ENCODE peak calls at places on chromosomes 11 and 22, in six cellular contexts. One of them, this sample, is unnamed.
A peak's percentile ranks its signal among the peaks of the same experiment; 100 is the strongest.

GRCh38 chr11:32809313-32809712 is 14.9 kb upstream of the CCDC73 start:
- DNase-seq in prostate gland: peak; percentile 73
- DNase-seq in breast epithelium: no peak
- DNase-seq in endothelial cell of umbilical vein: peak; percentile 80
- DNase-seq in suprapubic skin: no peak
- DNase-seq in HCT116: peak; percentile 60
- DNase-seq in this sample: no peak

GRCh38 chr22:49820984-49821383 is 6.7 kb downstream of the BRD1 start:
- DNase-seq in prostate gland: no peak
- DNase-seq in breast epithelium: no peak
- DNase-seq in endothelial cell of umbilical vein: no peak
- DNase-seq in suprapubic skin: no peak
- DNase-seq in HCT116: no peak
- DNase-seq in this sample: no peak

GRCh38 chr11:86129775-86130540 is 61.1 kb upstream of the PICALM start:
- DNase-seq in prostate gland: no peak
- DNase-seq in breast epithelium: no peak
- DNase-seq in endothelial cell of umbilical vein: no peak
- DNase-seq in suprapubic skin: no peak
- DNase-seq in HCT116: no peak
- DNase-seq in this sample: no peak

GRCh38 chr22:23212061-23213030 is 32.0 kb downstream of the BCR start:
- DNase-seq in prostate gland: no peak
- DNase-seq in breast epithelium: no peak
- DNase-seq in endothelial cell of umbilical vein: no peak
- DNase-seq in suprapubic skin: no peak
- DNase-seq in HCT116: no peak
- DNase-seq in this sample: no peak

GRCh38 chr11:10298342-10298741 is 4.3 kb upstream of the SBF2 start:
- DNase-seq in prostate gland: no peak
- DNase-seq in breast epithelium: no peak
- DNase-seq in endothelial cell of umbilical vein: no peak
- DNase-seq in suprapubic skin: no peak
- DNase-seq in HCT116: no peak
- DNase-seq in this sample: no peak

GRCh38 chr11:32029721-32030120 is 61.2 kb upstream of the RCN1 start:
- DNase-seq in prostate gland: no peak
- DNase-seq in breast epithelium: no peak
- DNase-seq in endothelial cell of umbilical vein: no peak
- DNase-seq in suprapubic skin: no peak
- DNase-seq in HCT116: no peak
- DNase-seq in this sample: no peak

GRCh38 chr11:45798793-45799441 is 6.0 kb upstream of the SLC35C1 start:
- DNase-seq in prostate gland: peak; percentile 44
- DNase-seq in breast epithelium: no peak
- DNase-seq in endothelial cell of umbilical vein: no peak
- DNase-seq in suprapubic skin: peak; percentile 66
- DNase-seq in HCT116: no peak
- DNase-seq in this sample: no peak

GRCh38 chr11:62124186-62125113 is 639 bp downstream of the INCENP start:
- DNase-seq in prostate gland: peak; percentile 14
- DNase-seq in breast epithelium: no peak
- DNase-seq in endothelial cell of umbilical vein: peak; percentile 43
- DNase-seq in suprapubic skin: no peak
- DNase-seq in HCT116: no peak
- DNase-seq in this sample: no peak

DNA sequence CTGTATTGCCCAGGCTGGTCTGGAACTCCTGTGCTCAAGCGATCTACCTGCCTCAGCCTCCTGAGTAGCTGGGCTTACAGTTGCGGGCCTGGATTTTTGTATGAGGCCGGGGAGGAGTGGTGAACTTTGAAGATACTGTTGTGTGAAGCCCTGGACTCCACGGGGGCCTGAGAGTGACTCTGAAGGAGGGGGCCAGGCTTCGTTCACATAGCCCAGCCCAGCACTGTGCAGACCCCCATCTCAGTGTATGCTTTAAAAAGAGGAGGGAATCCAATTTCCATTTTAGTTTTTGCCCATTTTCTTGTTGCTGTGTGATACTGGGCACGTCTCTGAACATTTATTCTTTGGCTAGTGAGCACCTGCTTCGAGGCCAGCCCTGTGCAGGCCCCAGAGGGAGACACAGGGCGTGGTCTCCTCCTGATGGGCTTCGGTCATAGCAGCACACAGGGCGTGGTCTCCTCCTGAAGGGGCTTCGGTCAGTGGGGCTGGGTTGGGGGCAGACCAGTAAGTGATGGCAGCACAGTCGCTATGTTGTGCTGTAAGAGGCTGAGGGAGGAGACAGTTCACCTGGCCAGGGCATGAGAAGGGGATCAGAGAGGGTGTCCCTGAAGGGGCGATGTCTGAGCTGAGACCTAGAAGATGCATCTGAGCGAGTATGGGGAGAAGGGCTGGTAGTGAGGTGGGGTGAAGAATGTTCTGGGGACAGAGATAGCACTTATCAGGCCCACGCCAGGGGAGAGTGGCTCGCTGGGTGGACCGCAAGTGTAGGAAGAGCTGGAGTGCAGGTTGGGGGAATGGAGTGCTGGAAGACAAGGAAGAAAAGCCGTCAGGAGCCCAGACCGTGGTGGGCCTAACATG is 14.0 kb downstream of the SAMM50 start:
- DNase-seq in prostate gland: no peak
- DNase-seq in breast epithelium: no peak
- DNase-seq in endothelial cell of umbilical vein: no peak
- DNase-seq in suprapubic skin: peak; percentile 45
- DNase-seq in HCT116: no peak
- DNase-seq in this sample: no peak
- TF ChIP-seq POLR2A in prostate gland: no peak
- TF ChIP-seq POLR2A in breast epithelium: no peak
- TF ChIP-seq POLR2A in endothelial cell of umbilical vein: no peak
- TF ChIP-seq POLR2A in suprapubic skin: no peak
- TF ChIP-seq POLR2A in HCT116: no peak
- TF ChIP-seq POLR2A in this sample: no peak

GRCh38 chr22:40320687-40321086 is 25.6 kb upstream of the ADSL start:
- DNase-seq in prostate gland: no peak
- DNase-seq in breast epithelium: no peak
- DNase-seq in endothelial cell of umbilical vein: no peak
- DNase-seq in suprapubic skin: no peak
- DNase-seq in HCT116: no peak
- DNase-seq in this sample: no peak

GRCh38 chr22:40322818-40323447 is 23.4 kb upstream of the ADSL start:
- DNase-seq in prostate gland: no peak
- DNase-seq in breast epithelium: no peak
- DNase-seq in endothelial cell of umbilical vein: no peak
- DNase-seq in suprapubic skin: no peak
- DNase-seq in HCT116: no peak
- DNase-seq in this sample: no peak

GRCh38 chr22:40323681-40324083 is 22.6 kb upstream of the ADSL start:
- DNase-seq in prostate gland: no peak
- DNase-seq in breast epithelium: no peak
- DNase-seq in endothelial cell of umbilical vein: no peak
- DNase-seq in suprapubic skin: no peak
- DNase-seq in HCT116: no peak
- DNase-seq in this sample: no peak

GRCh38 chr22:40324468-40325305 is 21.6 kb upstream of the ADSL start:
- DNase-seq in prostate gland: no peak
- DNase-seq in breast epithelium: no peak
- DNase-seq in endothelial cell of umbilical vein: no peak
- DNase-seq in suprapubic skin: no peak
- DNase-seq in HCT116: no peak
- DNase-seq in this sample: no peak

DNA sequence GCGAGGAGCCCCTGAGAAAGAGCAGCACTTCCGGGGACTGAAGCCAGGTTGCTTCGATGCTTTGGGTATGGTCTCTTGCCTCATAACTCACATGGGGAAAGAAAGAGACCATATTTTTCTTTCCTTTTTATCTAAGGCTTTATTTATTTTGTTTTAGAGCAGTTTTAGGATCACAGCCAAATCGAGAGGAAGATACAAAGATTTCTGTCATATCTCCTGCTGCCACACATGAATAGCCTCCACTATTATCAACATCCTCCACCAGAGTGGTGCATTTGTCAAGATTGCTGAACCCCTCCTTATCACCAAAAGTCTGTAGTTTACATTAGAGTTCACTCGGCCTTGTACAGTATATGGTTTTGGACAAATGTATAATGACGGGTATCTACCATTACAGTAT is 24.2 kb upstream of the ADSL start:
- DNase-seq in prostate gland: no peak
- DNase-seq in breast epithelium: no peak
- DNase-seq in endothelial cell of umbilical vein: no peak
- DNase-seq in suprapubic skin: no peak
- DNase-seq in HCT116: no peak
- DNase-seq in this sample: no peak
- TF ChIP-seq POLR2AphosphoS5 in prostate gland: no peak
- TF ChIP-seq POLR2AphosphoS5 in breast epithelium: no peak
- TF ChIP-seq POLR2AphosphoS5 in endothelial cell of umbilical vein: no peak
- TF ChIP-seq POLR2AphosphoS5 in suprapubic skin: no peak
- TF ChIP-seq POLR2AphosphoS5 in HCT116: no peak
- TF ChIP-seq POLR2AphosphoS5 in this sample: no peak

GRCh38 chr22:41446057-41446501 is 522 bp downstream of the TOB2 start:
- DNase-seq in prostate gland: peak; percentile 16
- DNase-seq in breast epithelium: no peak
- DNase-seq in endothelial cell of umbilical vein: peak; percentile 6
- DNase-seq in suprapubic skin: no peak
- DNase-seq in HCT116: no peak
- DNase-seq in this sample: no peak

GRCh38 chr22:41448189-41448808 is 1.7 kb upstream of the TOB2 start:
- DNase-seq in prostate gland: peak; percentile 96
- DNase-seq in breast epithelium: peak; percentile 93
- DNase-seq in endothelial cell of umbilical vein: peak; percentile 100
- DNase-seq in suprapubic skin: peak; percentile 97
- DNase-seq in HCT116: peak; percentile 99
- DNase-seq in this sample: peak; percentile 79

GRCh38 chr22:41449321-41449720 is 2.7 kb upstream of the TOB2 start:
- DNase-seq in prostate gland: no peak
- DNase-seq in breast epithelium: no peak
- DNase-seq in endothelial cell of umbilical vein: no peak
- DNase-seq in suprapubic skin: no peak
- DNase-seq in HCT116: no peak
- DNase-seq in this sample: no peak

GRCh38 chr22:41446639-41447434 is at the start of gene TOB2:
- DNase-seq in prostate gland: peak; percentile 96
- DNase-seq in breast epithelium: peak; percentile 95
- DNase-seq in endothelial cell of umbilical vein: peak; percentile 93
- DNase-seq in suprapubic skin: peak; percentile 97
- DNase-seq in HCT116: peak; percentile 93
- DNase-seq in this sample: peak; percentile 62

DNA sequence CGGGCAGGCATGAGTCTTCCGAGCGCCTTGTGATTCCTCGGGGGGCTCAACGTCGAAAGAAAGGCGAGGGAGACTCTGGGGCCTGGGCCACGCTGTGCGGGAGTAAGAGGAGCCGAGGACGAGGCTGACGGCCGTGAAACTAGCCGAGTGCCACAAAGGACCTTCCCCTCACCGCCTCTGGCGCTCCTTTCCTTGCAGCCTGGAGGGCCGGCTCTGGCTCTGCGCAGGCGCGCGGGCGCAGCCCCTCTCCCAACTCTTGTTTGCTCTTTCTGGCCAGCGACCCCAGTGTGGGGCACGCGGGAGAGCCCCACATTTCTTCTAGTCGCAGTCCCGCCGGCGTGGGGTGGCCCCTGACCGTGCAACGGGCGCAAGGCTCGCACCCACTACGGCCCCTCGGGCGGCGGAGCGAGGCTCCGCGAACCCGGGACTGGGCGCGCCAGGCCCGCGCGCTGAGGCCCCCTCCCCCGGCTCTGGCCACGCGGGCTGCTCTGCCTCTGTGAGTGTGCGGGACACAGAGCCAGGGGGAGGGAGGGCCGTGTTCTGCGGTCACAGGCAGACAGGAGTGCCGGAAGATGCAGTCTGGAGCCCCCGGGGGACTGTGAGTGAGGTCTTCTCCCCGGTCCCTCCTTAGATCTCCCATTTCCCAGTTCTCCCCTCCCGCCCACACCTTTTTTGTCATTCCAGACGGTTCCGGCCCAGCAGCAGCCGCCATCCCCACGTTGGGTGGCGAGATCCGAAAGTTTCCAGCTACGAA is 1.0 kb upstream of the TOB2 start:
- DNase-seq in prostate gland: peak; percentile 60
- DNase-seq in breast epithelium: peak; percentile 57
- DNase-seq in endothelial cell of umbilical vein: peak; percentile 74
- DNase-seq in suprapubic skin: no peak
- DNase-seq in HCT116: no peak
- DNase-seq in this sample: no peak
- TF ChIP-seq POLR2A in prostate gland: peak; percentile 39
- TF ChIP-seq POLR2A in breast epithelium: no peak
- TF ChIP-seq POLR2A in endothelial cell of umbilical vein: peak; percentile 17
- TF ChIP-seq POLR2A in suprapubic skin: no peak
- TF ChIP-seq POLR2A in HCT116: peak; percentile 18
- TF ChIP-seq POLR2A in this sample: no peak

GRCh38 chr22:19988331-19988808 is 28.3 kb downstream of the ARVCF start:
- DNase-seq in prostate gland: no peak
- DNase-seq in breast epithelium: no peak
- DNase-seq in endothelial cell of umbilical vein: no peak
- DNase-seq in suprapubic skin: no peak
- DNase-seq in HCT116: no peak
- DNase-seq in this sample: no peak

GRCh38 chr22:19989725-19990067 is 26.9 kb downstream of the ARVCF start:
- DNase-seq in prostate gland: no peak
- DNase-seq in breast epithelium: no peak
- DNase-seq in endothelial cell of umbilical vein: no peak
- DNase-seq in suprapubic skin: no peak
- DNase-seq in HCT116: no peak
- DNase-seq in this sample: no peak

GRCh38 chr22:19987394-19988306 is 29.0 kb downstream of the ARVCF start:
- DNase-seq in prostate gland: no peak
- DNase-seq in breast epithelium: no peak
- DNase-seq in endothelial cell of umbilical vein: no peak
- DNase-seq in suprapubic skin: no peak
- DNase-seq in HCT116: no peak
- DNase-seq in this sample: no peak

GRCh38 chr22:19990188-19990587 is 26.4 kb downstream of the ARVCF start:
- DNase-seq in prostate gland: no peak
- DNase-seq in breast epithelium: no peak
- DNase-seq in endothelial cell of umbilical vein: no peak
- DNase-seq in suprapubic skin: no peak
- DNase-seq in HCT116: no peak
- DNase-seq in this sample: no peak

DNA sequence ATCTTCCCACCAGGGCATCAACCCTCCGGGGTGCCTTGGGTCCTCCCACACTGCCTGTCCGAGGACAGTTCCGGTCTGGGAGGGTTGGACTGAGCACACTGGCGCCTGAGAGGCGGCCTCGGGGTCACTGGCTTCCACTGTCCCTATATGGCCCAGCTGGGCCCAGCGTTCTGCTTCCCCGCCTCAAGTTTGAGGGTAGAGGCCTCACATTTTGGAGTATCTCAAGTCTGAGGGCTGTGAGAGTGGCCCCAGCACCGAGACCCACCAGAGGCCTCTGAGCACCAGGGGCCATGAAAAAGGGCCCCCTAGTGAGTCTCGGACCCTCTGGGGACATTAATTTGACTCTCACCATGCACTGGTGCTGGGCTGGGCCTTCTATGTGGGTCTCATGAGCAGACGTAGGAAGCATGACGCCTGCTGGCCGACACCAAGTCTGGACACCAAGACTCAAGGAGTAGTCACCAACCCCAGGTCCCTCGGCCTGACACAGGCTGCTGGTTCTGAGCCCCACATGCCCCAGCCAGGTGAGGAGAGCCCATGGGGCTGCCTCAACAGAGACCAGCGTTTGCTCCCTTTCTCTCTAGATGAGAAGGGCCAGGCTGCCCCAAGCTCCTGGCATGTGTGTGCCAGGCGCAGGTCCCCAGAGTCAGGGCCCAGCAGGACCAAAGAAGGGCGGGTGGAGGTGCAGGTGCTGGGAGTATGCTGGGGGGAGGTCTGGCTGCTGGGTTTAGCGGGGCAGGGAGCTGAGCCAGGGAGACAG is 27.5 kb downstream of the ARVCF start:
- DNase-seq in prostate gland: no peak
- DNase-seq in breast epithelium: no peak
- DNase-seq in endothelial cell of umbilical vein: no peak
- DNase-seq in suprapubic skin: no peak
- DNase-seq in HCT116: no peak
- DNase-seq in this sample: no peak
- TF ChIP-seq POLR2AphosphoS5 in prostate gland: no peak
- TF ChIP-seq POLR2AphosphoS5 in breast epithelium: no peak
- TF ChIP-seq POLR2AphosphoS5 in endothelial cell of umbilical vein: no peak
- TF ChIP-seq POLR2AphosphoS5 in suprapubic skin: no peak
- TF ChIP-seq POLR2AphosphoS5 in HCT116: no peak
- TF ChIP-seq POLR2AphosphoS5 in this sample: no peak

This sample was measured in GM12891.